ENCODE peak calls at places on chromosomes 4 and X, in ten cellular contexts. L is nephron progenitor cell, Y is GM10248, A is foreskin fibroblast, C is right lobe of liver, Z is fibroblast of the aortic adventitia, R is adrenal gland, D is colonic mucosa, I is AG10803, H is breast epithelium. J is an unnamed sample.

GRCh38 chrX:18702362-18703195 is 4.9 kb upstream of the PPEF1 start:
- DNase-seq in C (no peak), Y (no peak), D (no peak), R (no peak), I (no peak), H (no peak), Z (peak), L (no peak), A (peak), J (no peak)

GRCh38 chr4:80182237-80182866 is 15.0 kb upstream of the PRDM8 start:
- DNase-seq in D (no peak), Y (peak), R (no peak), L (no peak), C (no peak), A (peak), I (no peak), H (no peak), Z (no peak), J (no peak)

GRCh38 chr4:19167321-19167720 is 1084.4 kb upstream of the SLIT2 start:
- DNase-seq in H (no peak), D (no peak), C (no peak), I (no peak), Y (no peak), Z (no peak), R (no peak), L (no peak), A (no peak), J (no peak)

GRCh38 chr4:77026322-77026704 is 49.5 kb downstream of the CCNI start:
- DNase-seq in C (no peak), I (no peak), L (no peak), A (no peak), Z (no peak), H (no peak), R (no peak), Y (no peak), D (no peak), J (no peak)

GRCh38 chr4:8648816-8649630 is 56.5 kb downstream of the CPZ start:
- DNase-seq in C (peak), H (no peak), I (no peak), Y (no peak), D (no peak), L (no peak), Z (no peak), A (no peak), R (peak), J (no peak)

GRCh38 chr4:113881256-113881655 is 98.2 kb downstream of the ARSJ start:
- DNase-seq in C (no peak), H (no peak), R (no peak), L (no peak), Y (no peak), D (no peak), I (peak), Z (peak), A (peak), J (no peak)

GRCh38 chrX:115400960-115401359 is 111.4 kb downstream of the LUZP4 start:
- DNase-seq in Z (no peak), L (peak), Y (no peak), A (no peak), I (no peak), D (no peak), H (no peak), C (no peak), R (peak), J (no peak)

GRCh38 chr4:185005209-185005819 is 13.0 kb upstream of the HELT start:
- DNase-seq in Y (peak), L (peak), R (peak), A (peak), I (peak), D (peak), H (peak), Z (peak), C (peak), J (peak)

GRCh38 chr4:6408263-6408662 is 64.2 kb downstream of the PPP2R2C start:
- DNase-seq in I (no peak), C (no peak), A (no peak), D (no peak), H (no peak), L (no peak), Z (no peak), R (no peak), Y (no peak), J (no peak)

GRCh38 chrX:136204571-136204970 is 46.6 kb downstream of the MAP7D3 start:
- DNase-seq in Z (peak), D (peak), A (peak), Y (no peak), I (peak), C (no peak), L (no peak), R (no peak), H (no peak), J (no peak)

GRCh38 chr4:17558941-17559708 is 17.9 kb upstream of the LAP3 start:
- DNase-seq in Y (no peak), R (no peak), I (no peak), L (no peak), C (no peak), D (no peak), Z (no peak), H (no peak), A (no peak), J (no peak)

GRCh38 chr4:48970471-48970921 is 15.6 kb upstream of the CWH43 start:
- DNase-seq in R (no peak), Z (peak), I (peak), L (no peak), C (no peak), Y (no peak), H (no peak), A (peak), D (no peak), J (no peak)

GRCh38 chr4:188372856-188373255 is 233.6 kb downstream of the TRIML1 start:
- DNase-seq in I (peak), A (peak), L (no peak), D (no peak), R (peak), C (no peak), Y (no peak), H (no peak), Z (no peak), J (no peak)

GRCh38 chr4:184190711-184191110 is 27.0 kb downstream of the ENPP6 start:
- DNase-seq in R (no peak), Y (no peak), Z (no peak), D (no peak), A (no peak), I (no peak), H (no peak), L (no peak), C (no peak), J (no peak)

GRCh38 chr4:52957220-52957686 is 95.1 kb downstream of the RASL11B start:
- DNase-seq in D (peak), H (no peak), Y (no peak), C (no peak), A (peak), L (peak), Z (peak), R (no peak), I (peak), J (no peak)

GRCh38 chr4:1395941-1396805 is 10.1 kb downstream of the NKX1-1 start:
- DNase-seq in Y (no peak), C (peak), Z (no peak), R (no peak), I (no peak), H (no peak), A (no peak), D (no peak), L (peak), J (no peak)

GRCh38 chr4:141636771-141637460 is 533 bp downstream of the IL15 start:
- DNase-seq in Y (peak), R (peak), Z (peak), H (peak), D (peak), I (peak), C (peak), L (peak), A (peak), J (peak)

GRCh38 chr4:94507708-94508107 is 56.0 kb downstream of the PDLIM5 start:
- DNase-seq in A (peak), D (peak), Z (peak), R (peak), I (peak), C (no peak), L (no peak), H (no peak), Y (no peak), J (no peak)

GRCh38 chrX:47143894-47144625 is 442 bp downstream of the NDUFB11 start:
- DNase-seq in Y (peak), L (no peak), I (peak), A (peak), D (peak), H (no peak), Z (peak), C (no peak), R (peak), J (no peak)

GRCh38 chr4:1360423-1361283 is 13.6 kb downstream of the UVSSA start:
- DNase-seq in I (peak), L (no peak), H (no peak), R (peak), D (no peak), A (peak), Z (no peak), C (no peak), Y (no peak), J (no peak)

GRCh38 chr4:1695913-1696312 is 11.8 kb upstream of the FAM53A start:
- DNase-seq in C (peak), Y (no peak), Z (no peak), L (no peak), D (no peak), R (no peak), A (no peak), I (no peak), H (no peak), J (no peak)

GRCh38 chr4:47577779-47578553 is 92.9 kb downstream of the ATP10D start:
- DNase-seq in C (no peak), I (peak), Z (peak), Y (no peak), R (no peak), H (no peak), L (no peak), A (peak), D (no peak), J (no peak)

GRCh38 chr4:6689506-6689960 is 4.1 kb upstream of the S100P start:
- DNase-seq in I (no peak), L (no peak), D (peak), Z (no peak), Y (no peak), H (no peak), A (no peak), C (peak), R (no peak), J (no peak)

GRCh38 chrX:153926863-153927685 is 1.0 kb upstream of the ARHGAP4 start:
- DNase-seq in L (no peak), Y (peak), A (peak), C (peak), R (peak), H (peak), I (peak), Z (peak), D (peak), J (no peak)

GRCh38 chr4:8410641-8411271 is 29.8 kb downstream of the ACOX3 start:
- DNase-seq in Z (peak), H (no peak), R (no peak), Y (no peak), C (no peak), I (peak), A (peak), D (peak), L (peak), J (peak)

GRCh38 chr4:6785572-6785925 is 3.0 kb downstream of the KIAA0232 start:
- DNase-seq in R (no peak), I (no peak), L (no peak), A (no peak), C (no peak), H (no peak), Y (no peak), Z (no peak), D (no peak), J (no peak)

GRCh38 chrX:19617550-19617949 is 102.2 kb upstream of the MAP3K15 start:
- DNase-seq in D (no peak), C (no peak), R (no peak), H (no peak), A (no peak), Y (no peak), L (no peak), I (no peak), Z (no peak), J (no peak)

GRCh38 chrX:147891886-147892285 is 19.8 kb upstream of the FMR1 start:
- DNase-seq in R (no peak), I (peak), H (no peak), A (no peak), C (no peak), D (no peak), Y (no peak), Z (peak), L (no peak), J (no peak)

GRCh38 chrX:14015294-14015693 is 14.4 kb downstream of the GEMIN8 start:
- DNase-seq in Z (peak), L (no peak), I (peak), A (peak), D (no peak), H (no peak), Y (no peak), C (no peak), R (no peak), J (no peak)

GRCh38 chrX:15848576-15848975 is 6.0 kb downstream of the AP1S2 start:
- DNase-seq in R (no peak), I (peak), Y (no peak), H (no peak), L (no peak), Z (no peak), D (no peak), C (no peak), A (peak), J (no peak)

GRCh38 chrX:15854080-15854655 is 445 bp downstream of the AP1S2 start:
- DNase-seq in H (peak), Z (peak), D (peak), A (peak), I (no peak), R (peak), L (peak), Y (peak), C (peak), J (peak)

GRCh38 chrX:15854712-15855561 is at the start of gene AP1S2:
- DNase-seq in C (peak), Y (peak), L (peak), D (peak), A (peak), Z (peak), I (peak), R (peak), H (peak), J (peak)

GRCh38 chrX:15853586-15854079 is 980 bp downstream of the AP1S2 start:
- DNase-seq in I (no peak), L (peak), H (no peak), A (peak), Z (no peak), C (no peak), D (no peak), Y (no peak), R (no peak), J (no peak)

GRCh38 chrX:15849555-15849954 is 5.1 kb downstream of the AP1S2 start:
- DNase-seq in R (no peak), I (no peak), Z (peak), A (peak), D (no peak), Y (no peak), C (no peak), H (no peak), L (no peak), J (no peak)
- TF ChIP-seq CTCF in R (no peak), I (peak), Z (peak), A (peak), D (no peak), Y (no peak), C (no peak), H (no peak), L (no peak), J (peak)

DNA sequence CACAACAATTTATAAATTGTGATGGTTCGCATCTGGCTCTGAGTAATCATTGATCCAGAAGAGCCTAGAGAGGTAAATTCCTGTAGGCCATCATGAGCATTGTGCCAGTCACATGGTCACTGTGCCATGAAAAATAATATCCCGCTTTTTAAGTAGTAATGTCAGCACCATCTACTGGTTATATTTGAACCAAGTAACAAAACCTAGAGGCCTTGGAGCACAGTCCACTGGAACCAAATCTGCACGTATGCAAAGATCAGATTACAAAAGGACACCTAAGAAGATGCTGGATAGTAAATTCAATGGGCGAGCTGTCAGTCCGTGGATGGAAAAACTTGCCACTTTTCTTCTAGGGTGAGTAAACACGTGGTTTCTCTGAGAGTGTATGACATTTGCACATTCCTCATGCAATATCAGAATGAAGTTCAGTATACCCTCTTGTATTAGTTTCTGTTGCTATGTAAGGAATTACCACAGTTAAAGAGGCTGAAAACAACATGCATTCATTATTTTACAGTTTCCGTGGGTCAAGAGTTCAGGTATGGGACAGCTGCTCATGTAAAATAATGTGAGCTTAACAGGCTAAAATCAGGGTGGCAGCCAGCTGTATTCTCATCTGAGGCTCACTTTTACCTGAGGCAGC is 26.9 kb downstream of the FAM114A1 start:
- DNase-seq in A (no peak), R (no peak), C (no peak), Z (no peak), D (no peak), L (no peak), Y (no peak), I (peak), H (no peak), J (no peak)
- TF ChIP-seq CTCF in A (no peak), R (no peak), C (no peak), Z (no peak), D (no peak), L (no peak), Y (no peak), I (no peak), H (no peak), J (no peak)

DNA sequence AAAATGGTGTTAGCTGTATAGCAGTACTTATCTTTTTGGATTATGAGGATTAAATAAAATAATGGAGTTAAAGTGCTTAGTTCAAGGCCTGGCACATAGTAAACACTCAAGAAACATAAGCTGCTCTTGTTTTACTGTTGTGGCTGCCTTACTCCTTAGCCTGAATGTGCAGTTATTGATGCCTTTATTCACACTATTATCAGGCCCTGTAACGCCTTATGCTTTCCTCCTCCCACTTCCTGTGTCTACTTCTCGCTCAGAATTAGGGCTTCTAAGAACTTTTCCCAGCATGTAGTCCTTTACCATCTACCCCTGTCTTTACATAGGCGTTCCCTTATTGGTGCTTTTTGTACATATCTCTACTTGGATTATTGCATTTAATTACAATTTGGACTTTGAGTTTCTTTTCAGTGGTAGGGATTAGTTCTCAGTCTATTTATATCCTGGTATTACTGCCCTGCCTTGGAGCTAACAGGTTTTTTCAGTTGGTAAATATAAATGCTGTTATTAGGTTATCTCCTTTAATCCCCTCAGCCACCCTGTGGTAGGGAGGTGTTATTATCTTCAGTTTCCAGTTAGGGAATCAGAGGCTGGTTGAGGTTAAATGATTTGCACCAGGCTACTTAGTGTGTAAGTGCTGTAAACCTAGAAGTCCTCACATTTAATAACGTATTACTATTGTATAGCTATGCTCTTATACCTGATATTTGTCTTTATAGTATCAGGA is 83.9 kb downstream of the RBPJ start:
- DNase-seq in C (no peak), A (no peak), L (no peak), Z (no peak), R (no peak), I (no peak), Y (no peak), D (no peak), H (no peak), J (no peak)
- TF ChIP-seq CTCF in C (no peak), A (no peak), L (no peak), Z (peak), R (no peak), I (no peak), Y (no peak), D (no peak), H (no peak), J (peak)

DNA sequence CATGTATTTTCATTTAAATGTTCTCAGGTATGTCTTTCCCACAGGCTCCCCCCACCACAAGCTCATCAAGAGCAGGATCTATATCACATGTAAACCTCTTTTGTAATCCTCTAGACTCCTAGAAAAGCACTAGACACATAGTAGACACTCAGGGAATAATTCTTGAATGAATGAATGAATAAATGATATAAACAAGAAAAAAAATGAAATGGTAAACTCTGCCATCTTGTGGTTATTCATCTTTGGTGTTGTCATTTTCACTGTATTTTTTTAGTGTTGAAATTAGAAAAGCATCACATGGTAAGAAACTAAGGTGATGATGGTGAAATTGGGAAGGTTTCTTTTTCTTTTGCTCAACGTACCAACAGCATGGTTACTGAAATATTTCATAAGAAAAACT is 34.2 kb upstream of the C1GALT1C1 start:
- DNase-seq in I (peak), D (no peak), A (peak), Y (no peak), L (no peak), H (no peak), R (no peak), C (no peak), Z (peak), J (no peak)
- TF ChIP-seq CTCF in I (peak), D (no peak), A (no peak), Y (no peak), L (no peak), H (no peak), R (no peak), C (peak), Z (peak), J (no peak)

GRCh38 chrX:50684871-50685270 is 129.1 kb downstream of the SHROOM4 start:
- DNase-seq in Y (no peak), H (no peak), C (no peak), D (no peak), R (no peak), Z (no peak), L (no peak), A (no peak), I (no peak), J (no peak)

GRCh38 chrX:50677789-50678188 is 136.2 kb downstream of the SHROOM4 start:
- DNase-seq in Y (no peak), L (no peak), H (no peak), R (no peak), Z (no peak), I (no peak), D (no peak), C (no peak), A (no peak), J (no peak)

DNA sequence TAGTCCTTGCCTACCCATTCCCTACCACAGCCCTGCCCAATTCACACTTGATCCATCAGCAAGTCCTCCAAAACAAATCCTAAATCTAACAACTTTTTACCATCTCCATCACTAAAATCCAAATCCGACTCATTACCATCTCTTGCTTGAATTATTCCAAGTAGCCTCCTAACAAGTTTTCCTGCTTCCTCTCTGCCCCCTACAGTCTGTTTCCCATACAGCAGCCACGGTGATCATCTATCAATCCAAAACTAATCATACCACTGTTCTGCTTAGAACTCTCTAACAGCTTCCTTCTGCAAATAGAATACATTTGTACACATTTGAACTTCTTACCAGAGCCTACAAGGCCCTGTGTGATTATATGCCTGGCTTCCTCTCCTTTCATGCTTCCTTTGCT is 133.0 kb downstream of the SHROOM4 start:
- DNase-seq in Z (no peak), I (no peak), H (no peak), R (peak), C (no peak), D (no peak), A (no peak), Y (no peak), L (peak), J (no peak)
- TF ChIP-seq CTCF in Z (peak), I (peak), H (no peak), R (no peak), C (peak), D (no peak), A (no peak), Y (no peak), L (peak), J (peak)

J was measured in neural crest cell.